ENCODE peak calls at places on chromosomes 13 and 19, in four cellular contexts. N is kidney, P is HFF-Myc, X is A673. D is an unnamed sample.

GRCh38 chr13:27619711-27620376 is 485 bp downstream of the LNX2 start:
- DNase-seq in P (no peak), X (peak; percentile 43), N (peak; percentile 88), D (no peak)

GRCh38 chr13:85590231-85590931 is 208.8 kb downstream of the SLITRK6 start:
- DNase-seq in N (no peak), X (no peak), P (peak; percentile 32), D (no peak)

GRCh38 chr19:6161271-6161850 is 25.9 kb downstream of the ACSBG2 start:
- DNase-seq in P (no peak), X (peak; percentile 83), N (peak; percentile 76), D (peak; percentile 95)

GRCh38 chr19:519449-519865 is 12.1 kb upstream of the CDC34 start:
- DNase-seq in N (no peak), X (no peak), P (no peak), D (no peak)

GRCh38 chr19:31054430-31054829 is 294.8 kb downstream of the TSHZ3 start:
- DNase-seq in X (peak; percentile 79), P (peak; percentile 14), N (no peak), D (peak; percentile 36)

GRCh38 chr19:38658462-38659306 is 11.2 kb downstream of the ACTN4 start:
- DNase-seq in X (peak; percentile 70), P (peak; percentile 98), N (no peak), D (no peak)

GRCh38 chr19:29537181-29537580 is 11.4 kb downstream of the VSTM2B start:
- DNase-seq in N (no peak), P (no peak), X (no peak), D (no peak)

GRCh38 chr19:23698711-23699520 is 11.9 kb upstream of the ZNF675 start:
- DNase-seq in X (no peak), P (no peak), N (no peak), D (no peak)

GRCh38 chr13:103351035-103351828 is 285.0 kb upstream of the SLC10A2 start:
- DNase-seq in P (no peak), X (peak; percentile 7), N (no peak), D (no peak)

GRCh38 chr19:39676004-39676403 is 20.3 kb downstream of the LGALS16 start:
- DNase-seq in X (no peak), P (no peak), N (no peak), D (no peak)

GRCh38 chr19:27754700-27755099 is 1458.3 kb downstream of the UQCRFS1 start:
- DNase-seq in X (no peak), N (no peak), P (no peak), D (no peak)

GRCh38 chr13:73268306-73268705 is 209.5 kb downstream of the KLF5 start:
- DNase-seq in X (peak; percentile 63), N (no peak), P (no peak), D (no peak)

GRCh38 chr13:77533875-77534788 is 1.4 kb upstream of the SCEL start:
- DNase-seq in P (no peak), X (peak; percentile 22), N (no peak), D (no peak)

GRCh38 chr19:6017576-6017975 is 39.6 kb upstream of the RANBP3 start:
- DNase-seq in N (no peak), P (no peak), X (no peak), D (no peak)

GRCh38 chr19:33245948-33246728 is 20.5 kb upstream of the SLC7A10 start:
- DNase-seq in X (no peak), P (no peak), N (peak; percentile 54), D (no peak)

GRCh38 chr19:52716578-52716977 is 18.3 kb downstream of the ZNF611 start:
- DNase-seq in N (no peak), P (no peak), X (no peak), D (no peak)

GRCh38 chr19:40542197-40542859 is 34.3 kb upstream of the SHKBP1 start:
- DNase-seq in X (peak; percentile 40), P (peak; percentile 49), N (peak; percentile 94), D (no peak)

GRCh38 chr13:41061914-41062837 is 867 bp downstream of the WBP4 start:
- DNase-seq in N (no peak), P (no peak), X (peak; percentile 49), D (no peak)
- H3K4me3 ChIP-seq in N (peak overlapping the region; percentile 91), P (peak overlapping the region; percentile 69), X (peak overlapping the region; percentile 83), D (peak overlapping the region; percentile 81)

DNA sequence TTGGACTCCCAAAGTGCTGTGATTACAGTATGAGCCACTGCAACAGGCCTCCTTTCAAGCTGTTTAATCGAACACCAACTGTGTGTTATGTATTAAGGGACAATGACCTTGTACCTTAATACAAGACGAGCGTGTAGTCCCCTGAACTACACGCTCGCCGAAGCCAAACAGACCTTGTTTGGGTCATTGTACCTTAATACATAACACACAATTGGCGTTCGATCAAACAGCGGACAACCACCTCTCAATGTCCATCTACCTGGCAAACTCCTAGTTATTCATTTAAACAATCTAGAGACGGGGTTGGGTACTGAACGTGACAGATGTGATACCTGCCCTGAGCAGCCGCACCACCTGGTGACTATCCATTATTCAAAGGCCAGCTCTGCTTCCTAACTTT is 1.3 kb downstream of the CHERP start:
- DNase-seq in X (no peak), N (no peak), P (no peak), D (no peak)
- H3K4me3 ChIP-seq in X (peak overlapping the region; percentile 96), N (peak overlapping the region; percentile 96), P (peak overlapping the region; percentile 99), D (peak overlapping the region; percentile 92)

GRCh38 chr13:23567792-23568480 is 2.3 kb upstream of the TNFRSF19 start:
- DNase-seq in X (no peak), P (no peak), N (no peak), D (no peak)
- H3K4me3 ChIP-seq in X (no peak overlapping the region), P (no peak overlapping the region), N (no peak overlapping the region), D (no peak overlapping the region)

GRCh38 chr19:16875584-16876555 is 12.9 kb upstream of the F2RL3 start:
- DNase-seq in X (no peak), P (no peak), N (no peak), D (no peak)
- H3K4me3 ChIP-seq in X (no peak overlapping the region), P (no peak overlapping the region), N (no peak overlapping the region), D (no peak overlapping the region)

DNA sequence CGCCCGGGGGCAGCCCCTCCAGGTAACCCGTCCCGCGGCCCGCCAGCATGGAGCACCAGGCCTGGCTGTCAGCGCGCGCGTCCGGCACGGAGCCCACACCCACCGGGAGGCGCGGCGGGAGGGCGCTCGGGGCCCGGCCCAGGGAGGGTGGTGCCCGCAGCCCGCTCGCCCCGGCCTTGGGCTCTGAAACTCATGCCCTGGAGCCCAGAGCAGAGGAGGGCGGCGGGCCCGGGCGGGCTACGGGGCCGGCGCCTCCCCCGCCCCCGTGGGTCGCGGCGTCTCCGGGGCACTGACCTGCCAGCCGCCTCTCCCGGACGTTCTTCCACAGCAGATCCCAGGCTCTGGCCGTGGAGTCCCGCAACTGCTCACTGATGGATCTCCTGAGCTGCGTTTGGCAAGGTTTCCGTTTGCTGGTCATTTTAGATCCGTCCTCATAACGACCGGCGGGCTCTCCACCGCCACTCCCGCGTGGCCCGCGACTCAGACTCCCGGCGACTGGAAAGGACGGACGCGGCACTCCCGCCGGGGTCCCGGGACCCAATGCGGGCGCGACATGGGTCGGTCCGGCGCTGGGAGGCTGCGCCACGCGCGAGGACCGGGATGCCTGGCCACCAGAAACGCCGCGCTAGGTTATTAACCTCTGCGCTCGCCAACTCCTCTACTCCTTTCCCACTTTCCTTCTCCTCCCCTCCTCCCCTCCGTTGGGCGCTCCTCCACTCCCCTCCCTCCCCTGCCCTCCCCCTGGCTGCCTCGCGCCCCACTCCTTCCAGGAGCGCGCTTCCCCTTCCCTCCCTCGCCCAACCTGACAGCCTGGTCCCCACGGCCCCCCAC is 64.7 kb upstream of the STARD13 start:
- DNase-seq in P (no peak), N (peak; percentile 82), X (peak; percentile 45), D (no peak)
- H3K4me3 ChIP-seq in P (peak overlapping the region; percentile 62), N (peak overlapping the region; percentile 77), X (peak overlapping the region; percentile 69), D (no peak overlapping the region)

GRCh38 chr19:2014081-2014693 is 1.3 kb downstream of the BTBD2 start:
- DNase-seq in N (peak; percentile 77), X (no peak), P (no peak), D (no peak)

GRCh38 chr19:2013683-2013961 is 1.9 kb downstream of the BTBD2 start:
- DNase-seq in P (no peak), N (no peak), X (no peak), D (no peak)

GRCh38 chr19:2010135-2010668 is 5.3 kb downstream of the BTBD2 start:
- DNase-seq in N (no peak), X (no peak), P (no peak), D (no peak)

GRCh38 chr19:2012941-2013682 is 2.4 kb downstream of the BTBD2 start:
- DNase-seq in N (no peak), X (no peak), P (no peak), D (no peak)

GRCh38 chr19:2011169-2011568 is 4.3 kb downstream of the BTBD2 start:
- DNase-seq in X (no peak), N (no peak), P (no peak), D (no peak)
- H3K4me3 ChIP-seq in X (no peak overlapping the region), N (no peak overlapping the region), P (no peak overlapping the region), D (no peak overlapping the region)

GRCh38 chr19:50725218-50725931 is 2.2 kb downstream of the CLEC11A start:
- DNase-seq in N (no peak), X (no peak), P (no peak), D (no peak)

GRCh38 chr19:50724522-50725217 is 1.5 kb downstream of the CLEC11A start:
- DNase-seq in P (peak; percentile 97), X (peak; percentile 100), N (peak; percentile 100), D (peak; percentile 98)

GRCh38 chr19:50728084-50728737 is 5.0 kb downstream of the CLEC11A start:
- DNase-seq in N (peak; percentile 91), X (peak; percentile 98), P (peak; percentile 63), D (no peak)

GRCh38 chr19:50723735-50724521 is 764 bp downstream of the CLEC11A start:
- DNase-seq in X (no peak), P (no peak), N (no peak), D (no peak)

DNA sequence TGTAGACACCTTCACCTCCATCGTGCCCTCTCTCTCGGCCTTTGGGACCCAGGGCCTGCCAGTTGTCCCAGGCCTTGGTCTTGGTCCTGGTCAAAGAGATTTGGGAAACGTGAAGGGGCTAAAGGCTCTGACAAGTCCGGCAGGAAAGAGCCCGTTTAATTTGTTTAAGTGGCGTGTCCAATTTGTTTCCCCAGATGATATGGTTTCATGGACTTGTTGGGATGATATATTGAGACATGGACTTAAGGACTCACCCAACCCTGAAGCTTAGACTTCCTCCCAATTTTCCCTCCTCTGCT is 2.7 kb downstream of the CLEC11A start:
- DNase-seq in N (no peak), X (no peak), P (no peak), D (no peak)
- H3K4me3 ChIP-seq in N (peak overlapping the region; percentile 71), X (peak overlapping the region; percentile 61), P (peak overlapping the region; percentile 78), D (peak overlapping the region; percentile 78)

D was measured in Jurkat, Clone E6-1.